ENCODE peak calls at places on chromosomes 13 and 19, in six cellular contexts. G is endothelial cell; W is stimulated activated CD4-positive, alpha-beta T cell treated with anti-CD3 and anti-CD28 coated beads, Interleukin-1b, Interleukin-23, amount 100 ng/mL, for 24 hours; S is GM04504; H is AG08395; V is HL-60. P is an unnamed sample.

GRCh38 chr13:53069800-53070199 is 41.2 kb downstream of the OLFM4 start:
- DNase-seq in G (no peak), W (no peak), S (no peak), H (no peak), V (no peak), P (peak)

GRCh38 chr13:101397742-101398141 is 18.6 kb downstream of the NALCN start:
- DNase-seq in G (no peak), W (no peak), S (peak), H (peak), V (no peak), P (no peak)

GRCh38 chr19:47240996-47241918 is 10.3 kb upstream of the BBC3 start:
- DNase-seq in G (peak), W (peak), S (no peak), H (peak), V (no peak), P (peak)

GRCh38 chr19:40802300-40803169 is 3.5 kb downstream of the EGLN2 start:
- DNase-seq in G (no peak), W (no peak), S (no peak), H (no peak), V (no peak), P (peak)

GRCh38 chr19:53612762-53613526 is 18.9 kb upstream of the DPRX start:
- DNase-seq in G (no peak), W (no peak), S (no peak), H (no peak), V (no peak), P (no peak)

GRCh38 chr13:72920097-72920496 is 138.2 kb downstream of the PIBF1 start:
- DNase-seq in G (no peak), W (no peak), S (peak), H (peak), V (no peak), P (no peak)

GRCh38 chr19:17294051-17294891 is 9.0 kb downstream of the ABHD8 start:
- DNase-seq in G (peak), W (no peak), S (no peak), H (peak), V (no peak), P (peak)

GRCh38 chr13:113164492-113164891 is 6.0 kb downstream of the PROZ start:
- DNase-seq in G (no peak), W (no peak), S (no peak), H (no peak), V (no peak), P (no peak)

GRCh38 chr19:48991823-48992570 is 1.1 kb downstream of the GYS1 start:
- DNase-seq in G (no peak), W (no peak), S (peak), H (peak), V (no peak), P (no peak)

GRCh38 chr13:101700598-101700997 is 248.1 kb downstream of the ITGBL1 start:
- DNase-seq in G (no peak), W (no peak), S (no peak), H (no peak), V (no peak), P (no peak)

GRCh38 chr13:28338202-28338601 is 156.7 kb downstream of the FLT1 start:
- DNase-seq in G (no peak), W (no peak), S (no peak), H (no peak), V (no peak), P (peak)

GRCh38 chr19:35901055-35901644 is 810 bp upstream of the NFKBID start:
- DNase-seq in G (no peak), W (no peak), S (peak), H (peak), V (no peak), P (no peak)

GRCh38 chr19:43847246-43847645 is 20.1 kb downstream of the ZNF283 start:
- DNase-seq in G (no peak), W (no peak), S (no peak), H (no peak), V (no peak), P (no peak)

GRCh38 chr19:47229674-47230121 is 1.3 kb downstream of the BBC3 start:
- DNase-seq in G (no peak), W (no peak), S (no peak), H (no peak), V (no peak), P (peak)

GRCh38 chr13:99523838-99524237 is 22.6 kb downstream of the TM9SF2 start:
- DNase-seq in G (no peak), W (no peak), S (no peak), H (no peak), V (no peak), P (no peak)

GRCh38 chr19:14107581-14108461 is 9.7 kb downstream of the PRKACA start:
- DNase-seq in G (no peak), W (no peak), S (no peak), H (no peak), V (no peak), P (no peak)

GRCh38 chr13:39516140-39516539 is 86.9 kb downstream of the LHFPL6 start:
- DNase-seq in G (no peak), W (no peak), S (no peak), H (peak), V (no peak), P (peak)

P was measured in NCI-H69.